ENCODE peak calls at places on chromosomes 6 and 20, in five cellular contexts. One of them, this sample, is unnamed.

GRCh38 chr6:16391451-16391912 is 153.1 kb downstream of the GMPR start:
- DNase-seq in H9: no peak
- DNase-seq in neuronal stem cell: no peak
- DNase-seq in IMR-90: peak
- DNase-seq in H1: no peak
- DNase-seq in this sample: no peak

GRCh38 chr6:12112540-12113189 is 100.6 kb downstream of the HIVEP1 start:
- DNase-seq in H9: no peak
- DNase-seq in neuronal stem cell: no peak
- DNase-seq in IMR-90: no peak
- DNase-seq in H1: no peak
- DNase-seq in this sample: peak

GRCh38 chr6:30192076-30192475 is 21.1 kb downstream of the TRIM26 start:
- DNase-seq in H9: no peak
- DNase-seq in neuronal stem cell: no peak
- DNase-seq in IMR-90: no peak
- DNase-seq in H1: no peak
- DNase-seq in this sample: no peak

GRCh38 chr6:106730672-106731071 is 101.3 kb downstream of the QRSL1 start:
- DNase-seq in H9: no peak
- DNase-seq in neuronal stem cell: no peak
- DNase-seq in IMR-90: no peak
- DNase-seq in H1: no peak
- DNase-seq in this sample: no peak

GRCh38 chr20:1427457-1428054 is 34.7 kb upstream of the FKBP1A start:
- DNase-seq in H9: peak
- DNase-seq in neuronal stem cell: peak
- DNase-seq in IMR-90: peak
- DNase-seq in H1: peak
- DNase-seq in this sample: peak

GRCh38 chr20:50916257-50916656 is 15.0 kb downstream of the ADNP start:
- DNase-seq in H9: no peak
- DNase-seq in neuronal stem cell: no peak
- DNase-seq in IMR-90: peak
- DNase-seq in H1: no peak
- DNase-seq in this sample: peak

GRCh38 chr6:109782401-109783046 is 91.4 kb downstream of the FIG4 start:
- DNase-seq in H9: no peak
- DNase-seq in neuronal stem cell: no peak
- DNase-seq in IMR-90: peak
- DNase-seq in H1: no peak
- DNase-seq in this sample: no peak

GRCh38 chr6:47651505-47651944 is 46.9 kb upstream of the ADGRF4 start:
- DNase-seq in H9: no peak
- DNase-seq in neuronal stem cell: no peak
- DNase-seq in IMR-90: peak
- DNase-seq in H1: no peak
- DNase-seq in this sample: no peak

GRCh38 chr6:129490551-129491245 is 219.3 kb downstream of the ARHGAP18 start:
- DNase-seq in H9: no peak
- DNase-seq in neuronal stem cell: no peak
- DNase-seq in IMR-90: peak
- DNase-seq in H1: no peak
- DNase-seq in this sample: peak

GRCh38 chr20:24506146-24506545 is 36.7 kb downstream of the SYNDIG1 start:
- DNase-seq in H9: peak
- DNase-seq in neuronal stem cell: no peak
- DNase-seq in IMR-90: no peak
- DNase-seq in H1: no peak
- DNase-seq in this sample: no peak

GRCh38 chr20:24479106-24479505 is 9.7 kb downstream of the SYNDIG1 start:
- DNase-seq in H9: no peak
- DNase-seq in neuronal stem cell: no peak
- DNase-seq in IMR-90: no peak
- DNase-seq in H1: no peak
- DNase-seq in this sample: no peak

GRCh38 chr20:62360854-62361798 is 6.0 kb downstream of the LAMA5 start:
- DNase-seq in H9: peak
- DNase-seq in neuronal stem cell: no peak
- DNase-seq in IMR-90: no peak
- DNase-seq in H1: no peak
- DNase-seq in this sample: peak

GRCh38 chr20:51678041-51678697 is 90.0 kb downstream of the ATP9A start:
- DNase-seq in H9: no peak
- DNase-seq in neuronal stem cell: peak
- DNase-seq in IMR-90: no peak
- DNase-seq in H1: no peak
- DNase-seq in this sample: no peak

GRCh38 chr20:51600016-51600420 is 57.5 kb upstream of the NFATC2 start:
- DNase-seq in H9: no peak
- DNase-seq in neuronal stem cell: no peak
- DNase-seq in IMR-90: no peak
- DNase-seq in H1: no peak
- DNase-seq in this sample: peak

GRCh38 chr6:71537717-71538116 is 249.1 kb downstream of the OGFRL1 start:
- DNase-seq in H9: no peak
- DNase-seq in neuronal stem cell: no peak
- DNase-seq in IMR-90: peak
- DNase-seq in H1: no peak
- DNase-seq in this sample: no peak

GRCh38 chr6:136330634-136331033 is 41.0 kb upstream of the BCLAF1 start:
- DNase-seq in H9: no peak
- DNase-seq in neuronal stem cell: no peak
- DNase-seq in IMR-90: no peak
- DNase-seq in H1: no peak
- DNase-seq in this sample: no peak

GRCh38 chr6:6890400-6890858 is 217.3 kb upstream of the RREB1 start:
- DNase-seq in H9: peak
- DNase-seq in neuronal stem cell: no peak
- DNase-seq in IMR-90: no peak
- DNase-seq in H1: no peak
- DNase-seq in this sample: peak

GRCh38 chr6:103983860-103984259 is 875.9 kb downstream of the HACE1 start:
- DNase-seq in H9: no peak
- DNase-seq in neuronal stem cell: no peak
- DNase-seq in IMR-90: no peak
- DNase-seq in H1: no peak
- DNase-seq in this sample: no peak

GRCh38 chr20:36572701-36573102 is 695 bp upstream of the TGIF2 start:
- DNase-seq in H9: peak
- DNase-seq in neuronal stem cell: peak
- DNase-seq in IMR-90: peak
- DNase-seq in H1: no peak
- DNase-seq in this sample: peak

GRCh38 chr6:169452117-169452868 is 198.6 kb upstream of the THBS2 start:
- DNase-seq in H9: no peak
- DNase-seq in neuronal stem cell: no peak
- DNase-seq in IMR-90: peak
- DNase-seq in H1: no peak
- DNase-seq in this sample: no peak

GRCh38 chr6:149925253-149925973 is 2.5 kb upstream of the RAET1G start:
- DNase-seq in H9: no peak
- DNase-seq in neuronal stem cell: no peak
- DNase-seq in IMR-90: no peak
- DNase-seq in H1: no peak
- DNase-seq in this sample: no peak

GRCh38 chr6:166715065-166715464 is 88.0 kb upstream of the RPS6KA2 start:
- DNase-seq in H9: peak
- DNase-seq in neuronal stem cell: no peak
- DNase-seq in IMR-90: no peak
- DNase-seq in H1: no peak
- DNase-seq in this sample: peak

GRCh38 chr6:28489366-28490190 is 26.0 kb downstream of the GPX6 start:
- DNase-seq in H9: peak
- DNase-seq in neuronal stem cell: peak
- DNase-seq in IMR-90: peak
- DNase-seq in H1: peak
- DNase-seq in this sample: peak

GRCh38 chr6:37007340-37008043 is 2.0 kb downstream of the FGD2 start:
- DNase-seq in H9: no peak
- DNase-seq in neuronal stem cell: no peak
- DNase-seq in IMR-90: no peak
- DNase-seq in H1: no peak
- DNase-seq in this sample: no peak

GRCh38 chr20:24812356-24812755 is 136.7 kb upstream of the CST7 start:
- DNase-seq in H9: no peak
- DNase-seq in neuronal stem cell: no peak
- DNase-seq in IMR-90: no peak
- DNase-seq in H1: no peak
- DNase-seq in this sample: no peak

GRCh38 chr6:99232003-99232402 is 117.5 kb downstream of the FAXC start:
- DNase-seq in H9: no peak
- DNase-seq in neuronal stem cell: no peak
- DNase-seq in IMR-90: no peak
- DNase-seq in H1: no peak
- DNase-seq in this sample: no peak

GRCh38 chr6:79375635-79376425 is 141.3 kb upstream of the HMGN3 start:
- DNase-seq in H9: no peak
- DNase-seq in neuronal stem cell: no peak
- DNase-seq in IMR-90: no peak
- DNase-seq in H1: no peak
- DNase-seq in this sample: no peak

DNA sequence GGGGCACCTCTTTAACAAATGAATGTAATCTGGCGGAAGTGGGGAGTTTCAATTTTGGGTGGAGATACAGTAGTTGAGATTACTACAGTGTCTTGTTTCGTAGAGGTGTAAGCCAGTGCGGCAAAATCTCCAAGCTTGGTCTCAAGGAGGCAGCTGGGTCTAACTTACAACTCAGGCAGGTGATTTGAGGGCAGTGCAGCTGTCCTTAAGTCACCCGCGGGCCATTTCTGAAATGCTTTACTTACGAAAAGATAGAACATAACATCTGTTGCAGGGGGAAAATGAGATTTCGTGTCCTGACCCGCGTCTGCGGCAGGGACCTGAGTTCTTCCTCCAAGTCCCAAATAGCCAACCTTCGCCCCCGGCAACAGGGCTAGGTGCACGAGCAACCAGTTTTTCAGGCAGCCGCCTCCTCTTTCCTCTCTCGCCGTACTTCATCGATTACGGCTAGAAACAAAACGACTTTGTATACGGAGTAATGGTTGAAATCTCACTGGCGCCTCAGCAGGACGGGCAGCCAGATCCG is 506 bp upstream of the SMIM13 start:
- DNase-seq in H9: peak
- DNase-seq in neuronal stem cell: no peak
- DNase-seq in IMR-90: peak
- DNase-seq in H1: no peak
- DNase-seq in this sample: no peak
- H2BK120ac ChIP-seq in H9: no peak
- H2BK120ac ChIP-seq in neuronal stem cell: no peak
- H2BK120ac ChIP-seq in IMR-90: peak
- H2BK120ac ChIP-seq in H1: no peak
- H2BK120ac ChIP-seq in this sample: no peak

GRCh38 chr20:35431621-35432429 is 6.2 kb downstream of the GDF5 start:
- DNase-seq in H9: no peak
- DNase-seq in neuronal stem cell: no peak
- DNase-seq in IMR-90: no peak
- DNase-seq in H1: no peak
- DNase-seq in this sample: no peak
- H2BK120ac ChIP-seq in H9: no peak
- H2BK120ac ChIP-seq in neuronal stem cell: no peak
- H2BK120ac ChIP-seq in IMR-90: no peak
- H2BK120ac ChIP-seq in H1: no peak
- H2BK120ac ChIP-seq in this sample: no peak

DNA sequence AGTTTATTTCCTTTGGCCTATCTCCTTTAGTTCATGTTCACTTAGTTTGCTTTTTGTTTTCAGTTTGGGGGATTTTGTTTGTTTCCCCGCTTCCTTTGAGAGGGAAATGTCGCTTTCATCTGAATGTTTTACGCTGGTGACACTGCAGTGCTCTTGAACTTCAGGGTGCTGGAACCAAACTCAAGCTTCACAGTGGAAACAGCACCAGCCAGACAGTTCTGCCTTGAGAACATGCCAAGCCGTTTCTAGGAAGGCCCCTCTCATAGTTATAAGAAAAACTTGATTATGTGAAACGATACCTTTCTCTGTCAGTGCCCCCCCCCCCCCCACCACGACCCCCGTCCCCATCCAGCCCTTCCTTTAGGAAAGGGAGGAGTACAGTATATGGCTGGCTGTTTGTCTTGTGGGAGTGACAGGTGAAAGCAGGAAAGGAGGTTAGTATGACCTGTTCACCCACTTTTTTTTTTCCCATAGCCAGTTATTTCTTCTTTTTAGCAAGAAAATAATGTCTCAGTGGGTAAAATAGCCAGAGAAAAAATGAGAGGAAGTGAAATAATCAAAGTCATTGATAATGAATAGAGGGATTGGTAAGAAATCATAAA is 130.1 kb downstream of the LRRC1 start:
- DNase-seq in H9: no peak
- DNase-seq in neuronal stem cell: no peak
- DNase-seq in IMR-90: no peak
- DNase-seq in H1: no peak
- DNase-seq in this sample: no peak
- H2BK120ac ChIP-seq in H9: no peak
- H2BK120ac ChIP-seq in neuronal stem cell: no peak
- H2BK120ac ChIP-seq in IMR-90: no peak
- H2BK120ac ChIP-seq in H1: no peak
- H2BK120ac ChIP-seq in this sample: no peak

GRCh38 chr6:139388384-139388783 is 13.9 kb upstream of the CITED2 start:
- DNase-seq in H9: no peak
- DNase-seq in neuronal stem cell: no peak
- DNase-seq in IMR-90: no peak
- DNase-seq in H1: no peak
- DNase-seq in this sample: no peak

GRCh38 chr6:139390447-139390846 is 16.0 kb upstream of the CITED2 start:
- DNase-seq in H9: no peak
- DNase-seq in neuronal stem cell: no peak
- DNase-seq in IMR-90: no peak
- DNase-seq in H1: no peak
- DNase-seq in this sample: no peak

GRCh38 chr6:139394027-139394649 is 19.7 kb upstream of the CITED2 start:
- DNase-seq in H9: no peak
- DNase-seq in neuronal stem cell: no peak
- DNase-seq in IMR-90: no peak
- DNase-seq in H1: no peak
- DNase-seq in this sample: no peak

GRCh38 chr6:139392834-139393233 is 18.4 kb upstream of the CITED2 start:
- DNase-seq in H9: no peak
- DNase-seq in neuronal stem cell: no peak
- DNase-seq in IMR-90: peak
- DNase-seq in H1: no peak
- DNase-seq in this sample: no peak

DNA sequence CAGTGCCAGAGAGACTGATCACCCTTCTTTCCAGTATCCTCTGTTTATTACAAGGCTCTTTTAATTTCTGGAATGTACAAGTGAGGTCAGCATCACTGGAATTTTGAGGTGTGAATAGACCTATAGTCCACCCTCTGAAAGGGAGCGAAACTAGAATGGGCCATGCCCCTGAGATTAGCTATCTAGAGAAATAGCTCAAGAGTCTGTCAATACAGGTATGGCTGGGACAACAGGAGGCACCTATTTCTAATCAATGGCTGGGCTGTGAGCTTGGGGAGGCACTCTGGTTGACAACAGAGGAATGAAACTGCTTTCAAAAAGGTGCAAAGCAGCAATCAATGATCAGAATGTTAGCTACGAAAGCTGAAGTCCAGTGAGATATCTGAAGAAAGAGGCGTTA is 17.3 kb upstream of the CITED2 start:
- DNase-seq in H9: no peak
- DNase-seq in neuronal stem cell: no peak
- DNase-seq in IMR-90: no peak
- DNase-seq in H1: no peak
- DNase-seq in this sample: no peak
- H2BK120ac ChIP-seq in H9: no peak
- H2BK120ac ChIP-seq in neuronal stem cell: no peak
- H2BK120ac ChIP-seq in IMR-90: no peak
- H2BK120ac ChIP-seq in H1: no peak
- H2BK120ac ChIP-seq in this sample: no peak

GRCh38 chr20:32858189-32858588 is 534 bp upstream of the EFCAB8 start:
- DNase-seq in H9: no peak
- DNase-seq in neuronal stem cell: no peak
- DNase-seq in IMR-90: no peak
- DNase-seq in H1: no peak
- DNase-seq in this sample: peak
- H2BK120ac ChIP-seq in H9: no peak
- H2BK120ac ChIP-seq in neuronal stem cell: no peak
- H2BK120ac ChIP-seq in IMR-90: no peak
- H2BK120ac ChIP-seq in H1: peak
- H2BK120ac ChIP-seq in this sample: no peak